ENCODE peak calls at places on chromosomes 3 and 15, in six cellular contexts. D is stimulated activated CD4-positive, alpha-beta T cell treated with anti-CD3 and anti-CD28 coated beads, Interleukin-12 subunit alpha, Interleukin-12 subunit beta, amount 100 ng/mL, for 48 hours; E is amygdala; H is bronchial epithelial cell; B is DMS53; I is NCI-H2029 treated with DMSO at 0.1 percent for 48 hours. T is an unnamed sample.

GRCh38 chr15:37921527-37922385 is 12.7 kb upstream of the TMCO5A start:
- DNase-seq in B (peak; percentile 3), D (no peak), H (peak; percentile 78), I (no peak), E (no peak), T (peak; percentile 20)

GRCh38 chr3:138939563-138940241 is 7.2 kb downstream of the FOXL2 start:
- DNase-seq in I (no peak), B (peak; percentile 18), E (no peak), H (no peak), D (no peak), T (no peak)

GRCh38 chr3:181265750-181266333 is 276.3 kb upstream of the DNAJC19 start:
- DNase-seq in B (peak; percentile 50), E (no peak), H (peak; percentile 10), I (peak; percentile 42), D (no peak), T (peak; percentile 27)

GRCh38 chr3:144496116-144496835 is 524.7 kb downstream of the DIPK2A start:
- DNase-seq in D (no peak), E (no peak), B (no peak), I (no peak), H (no peak), T (no peak)

GRCh38 chr3:14415501-14415900 is 13.1 kb downstream of the SLC6A6 start:
- DNase-seq in H (peak; percentile 32), D (no peak), E (no peak), I (no peak), B (no peak), T (no peak)

GRCh38 chr3:75042941-75043340 is 428.5 kb upstream of the CNTN3 start:
- DNase-seq in D (no peak), B (peak; percentile 36), I (no peak), E (no peak), H (peak; percentile 21), T (peak; percentile 3)

GRCh38 chr3:57852896-57853295 is 96.8 kb downstream of the SLMAP start:
- DNase-seq in E (no peak), B (peak; percentile 0), H (peak; percentile 40), D (no peak), I (no peak), T (peak; percentile 2)

GRCh38 chr3:72115307-72115706 is 330.4 kb upstream of the PROK2 start:
- DNase-seq in E (no peak), D (no peak), I (no peak), B (no peak), H (no peak), T (no peak)

GRCh38 chr15:93366387-93367100 is 277.5 kb upstream of the RGMA start:
- DNase-seq in H (peak; percentile 12), B (no peak), I (no peak), E (no peak), D (no peak), T (no peak)

GRCh38 chr3:64291345-64291744 is 66.1 kb upstream of the PRICKLE2 start:
- DNase-seq in B (no peak), I (no peak), H (peak; percentile 95), E (no peak), D (no peak), T (no peak)

GRCh38 chr3:5431142-5431541 is 243.6 kb downstream of the EDEM1 start:
- DNase-seq in I (no peak), H (no peak), B (no peak), D (no peak), E (no peak), T (no peak)

GRCh38 chr3:177199206-177199765 is 2.0 kb upstream of the TBL1XR1 start:
- DNase-seq in B (no peak), D (no peak), H (no peak), E (no peak), I (no peak), T (no peak)

GRCh38 chr15:81419304-81419943 is 45.4 kb upstream of the TMC3 start:
- DNase-seq in B (no peak), I (no peak), D (no peak), E (no peak), H (peak; percentile 73), T (no peak)

GRCh38 chr3:54376440-54376839 is 254.1 kb downstream of the CACNA2D3 start:
- DNase-seq in B (no peak), D (no peak), E (no peak), H (no peak), I (no peak), T (peak; percentile 1)

GRCh38 chr3:121914081-121914998 is 20.1 kb downstream of the SLC15A2 start:
- DNase-seq in B (no peak), E (no peak), D (no peak), H (no peak), I (no peak), T (no peak)

GRCh38 chr3:130948929-130949328 is 55.0 kb downstream of the ATP2C1 start:
- DNase-seq in B (no peak), I (no peak), D (no peak), H (no peak), E (no peak), T (no peak)

GRCh38 chr3:44065741-44066140 is 175.9 kb upstream of the TOPAZ1 start:
- DNase-seq in E (no peak), B (no peak), I (no peak), D (no peak), H (no peak), T (no peak)

GRCh38 chr15:34927726-34928125 is 41.8 kb downstream of the AQR start:
- DNase-seq in I (peak; percentile 6), E (no peak), H (peak; percentile 70), B (peak; percentile 98), D (no peak), T (peak; percentile 68)

GRCh38 chr15:74799843-74800558 is 12.6 kb upstream of the LMAN1L start:
- DNase-seq in D (peak; percentile 76), B (peak; percentile 81), H (peak; percentile 94), E (peak; percentile 46), I (no peak), T (peak; percentile 76)

GRCh38 chr3:148162132-148162531 is 535.6 kb upstream of the AGTR1 start:
- DNase-seq in H (no peak), E (no peak), D (no peak), I (no peak), B (peak; percentile 2), T (no peak)

GRCh38 chr3:9590282-9590791 is 36.7 kb upstream of the LHFPL4 start:
- DNase-seq in H (no peak), E (no peak), I (no peak), B (no peak), D (no peak), T (no peak)

GRCh38 chr3:89002166-89002565 is 105.3 kb upstream of the EPHA3 start:
- DNase-seq in B (no peak), H (no peak), I (no peak), D (no peak), E (no peak), T (no peak)

GRCh38 chr3:12938258-12938711 is 96.9 kb upstream of the RPL32 start:
- DNase-seq in H (no peak), D (no peak), E (no peak), B (no peak), I (no peak), T (no peak)

GRCh38 chr3:85567074-85567676 is 608.4 kb downstream of the CADM2 start:
- DNase-seq in D (no peak), I (peak; percentile 49), B (peak; percentile 53), E (peak; percentile 9), H (peak; percentile 50), T (peak; percentile 79)

GRCh38 chr15:69578792-69579587 is 126.4 kb downstream of the RPLP1 start:
- DNase-seq in B (peak; percentile 10), I (peak; percentile 8), H (peak; percentile 61), E (no peak), D (no peak), T (no peak)

T was measured in NCI-H69.